ENCODE peak calls at places on chromosomes 11 and 22, in seven cellular contexts. Z, E, H, B, M, Q and P are unnamed samples.

GRCh38 chr11:65355013-65355775 is 643 bp downstream of the TIGD3 start:
- DNase-seq in Z (no peak), E (peak), H (no peak), B (peak), M (peak), Q (peak), P (no peak)

GRCh38 chr11:6498121-6498520 is 1.0 kb downstream of the DNHD1 start:
- DNase-seq in Z (no peak), E (no peak), H (peak), B (no peak), M (no peak), Q (no peak), P (peak)

GRCh38 chr11:114610984-114611944 is 15.7 kb upstream of the NXPE4 start:
- DNase-seq in Z (no peak), E (peak), H (no peak), B (no peak), M (no peak), Q (no peak), P (no peak)

GRCh38 chr11:4982678-4983077 is 12.0 kb upstream of the OR51L1 start:
- DNase-seq in Z (no peak), E (no peak), H (no peak), B (no peak), M (no peak), Q (no peak), P (no peak)

GRCh38 chr11:103537904-103538502 is 428.8 kb downstream of the DYNC2H1 start:
- DNase-seq in Z (no peak), E (peak), H (no peak), B (no peak), M (no peak), Q (no peak), P (no peak)

GRCh38 chr11:35040221-35040942 is 98.6 kb upstream of the CD44 start:
- DNase-seq in Z (no peak), E (peak), H (no peak), B (peak), M (no peak), Q (no peak), P (no peak)

GRCh38 chr11:114295676-114296081 is 520 bp upstream of the NNMT start:
- DNase-seq in Z (no peak), E (no peak), H (no peak), B (no peak), M (no peak), Q (no peak), P (no peak)

GRCh38 chr22:49764151-49764581 is 63.5 kb downstream of the BRD1 start:
- DNase-seq in Z (peak), E (no peak), H (peak), B (peak), M (peak), Q (no peak), P (peak)

GRCh38 chr11:69209936-69210659 is 54.4 kb downstream of the SMIM38 start:
- DNase-seq in Z (no peak), E (no peak), H (no peak), B (peak), M (no peak), Q (no peak), P (peak)

GRCh38 chr22:44728761-44729261 is 23.6 kb upstream of the ARHGAP8 start:
- DNase-seq in Z (no peak), E (no peak), H (no peak), B (no peak), M (peak), Q (no peak), P (no peak)

GRCh38 chr11:118201966-118202365 is 22.8 kb downstream of the JAML start:
- DNase-seq in Z (no peak), E (no peak), H (no peak), B (no peak), M (no peak), Q (no peak), P (no peak)

GRCh38 chr11:75571625-75572024 is 9.6 kb downstream of the SERPINH1 start:
- DNase-seq in Z (no peak), E (no peak), H (no peak), B (no peak), M (no peak), Q (no peak), P (no peak)

GRCh38 chr11:62269654-62270278 is at the start of gene SCGB2A2:
- DNase-seq in Z (no peak), E (peak), H (no peak), B (no peak), M (no peak), Q (no peak), P (no peak)

GRCh38 chr11:64459016-64459415 is 100.1 kb downstream of the RPS6KA4 start:
- DNase-seq in Z (no peak), E (no peak), H (no peak), B (no peak), M (no peak), Q (no peak), P (no peak)

GRCh38 chr22:39598017-39598965 is 27.7 kb downstream of the CACNA1I start:
- DNase-seq in Z (no peak), E (peak), H (no peak), B (peak), M (peak), Q (no peak), P (no peak)

GRCh38 chr11:120657306-120658070 is 145.9 kb downstream of the GRIK4 start:
- DNase-seq in Z (no peak), E (no peak), H (no peak), B (no peak), M (no peak), Q (no peak), P (no peak)